ENCODE peak calls at places on chromosomes 7 and 10, in seven cellular contexts. B is CD8-positive, alpha-beta T cell; U is dorsolateral prefrontal cortex; O is HFF-Myc; G is epithelial cell of esophagus; T is AG09319; E is HL-60. M is an unnamed sample.
A peak's percentile ranks its signal among the peaks of the same experiment; 100 is the strongest.

GRCh38 chr10:8044908-8045727 is 9.4 kb upstream of the GATA3 start:
- DNase-seq in B (no peak), U (no peak), O (no peak), G (no peak), T (no peak), E (no peak), M (no peak)

GRCh38 chr10:29329420-29329819 is 40.5 kb downstream of the LYZL1 start:
- DNase-seq in B (no peak), U (no peak), O (no peak), G (no peak), T (no peak), E (no peak), M (no peak)

GRCh38 chr7:28483868-28484267 is 71.5 kb downstream of the CREB5 start:
- DNase-seq in B (no peak), U (no peak), O (peak; percentile 24), G (peak; percentile 34), T (peak; percentile 15), E (no peak), M (no peak)

GRCh38 chr7:1230411-1231213 is 2.1 kb upstream of the UNCX start:
- DNase-seq in B (no peak), U (no peak), O (no peak), G (no peak), T (no peak), E (no peak), M (no peak)

GRCh38 chr7:37705976-37706375 is 22.4 kb downstream of the GPR141 start:
- DNase-seq in B (no peak), U (no peak), O (no peak), G (no peak), T (no peak), E (no peak), M (no peak)

GRCh38 chr7:11213246-11213645 is 239.6 kb downstream of the PHF14 start:
- DNase-seq in B (no peak), U (no peak), O (no peak), G (no peak), T (no peak), E (no peak), M (no peak)

GRCh38 chr7:8184241-8184640 is 77.7 kb downstream of the ICA1 start:
- DNase-seq in B (no peak), U (no peak), O (no peak), G (no peak), T (no peak), E (no peak), M (no peak)

GRCh38 chr7:129803546-129804081 is 149.1 kb downstream of the UBE2H start:
- DNase-seq in B (no peak), U (no peak), O (no peak), G (no peak), T (no peak), E (no peak), M (no peak)

GRCh38 chr10:11176746-11177145 is 159.1 kb downstream of the CELF2 start:
- DNase-seq in B (no peak), U (no peak), O (no peak), G (no peak), T (no peak), E (peak; percentile 45), M (no peak)

GRCh38 chr10:59628456-59628855 is 81.2 kb downstream of the SLC16A9 start:
- DNase-seq in B (no peak), U (no peak), O (no peak), G (peak; percentile 61), T (no peak), E (no peak), M (no peak)

GRCh38 chr10:88254091-88254490 is 329.0 kb downstream of the RNLS start:
- DNase-seq in B (no peak), U (no peak), O (peak; percentile 50), G (peak; percentile 91), T (peak; percentile 35), E (no peak), M (no peak)

GRCh38 chr7:4711093-4711492 is 29.0 kb downstream of the FOXK1 start:
- DNase-seq in B (no peak), U (no peak), O (no peak), G (no peak), T (no peak), E (no peak), M (no peak)

GRCh38 chr7:4711634-4712033 is 29.5 kb downstream of the FOXK1 start:
- DNase-seq in B (no peak), U (no peak), O (no peak), G (no peak), T (no peak), E (no peak), M (no peak)

GRCh38 chr7:4707980-4708411 is 25.9 kb downstream of the FOXK1 start:
- DNase-seq in B (no peak), U (no peak), O (no peak), G (no peak), T (no peak), E (no peak), M (no peak)

GRCh38 chr7:4707134-4707651 is 25.1 kb downstream of the FOXK1 start:
- DNase-seq in B (no peak), U (no peak), O (no peak), G (no peak), T (no peak), E (no peak), M (no peak)

DNA sequence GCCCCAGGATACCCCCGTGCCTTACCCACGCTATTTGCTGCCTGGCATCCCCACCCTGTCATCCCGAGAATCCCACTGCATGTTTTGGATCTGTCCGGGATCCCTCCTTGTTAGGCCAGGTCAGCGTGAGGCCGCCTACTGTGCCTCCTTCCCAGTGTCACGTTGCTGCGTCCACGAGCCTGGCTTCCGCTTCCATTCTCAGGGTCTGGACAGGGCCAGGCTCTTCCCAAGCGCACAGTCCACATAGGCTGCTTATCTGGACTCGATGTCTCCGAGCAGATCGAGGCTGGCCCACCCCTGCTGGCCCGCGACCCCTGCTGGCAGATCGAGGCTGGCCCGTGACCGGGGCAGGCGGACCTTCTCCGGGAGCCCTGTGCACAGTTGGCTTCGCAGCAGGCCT is 27.1 kb downstream of the FOXK1 start:
- DNase-seq in B (no peak), U (no peak), O (no peak), G (no peak), T (no peak), E (no peak), M (no peak)
- TF ChIP-seq CTCF in B (no peak), U (no peak), O (no peak), G (no peak), T (no peak), E (no peak), M (no peak)

DNA sequence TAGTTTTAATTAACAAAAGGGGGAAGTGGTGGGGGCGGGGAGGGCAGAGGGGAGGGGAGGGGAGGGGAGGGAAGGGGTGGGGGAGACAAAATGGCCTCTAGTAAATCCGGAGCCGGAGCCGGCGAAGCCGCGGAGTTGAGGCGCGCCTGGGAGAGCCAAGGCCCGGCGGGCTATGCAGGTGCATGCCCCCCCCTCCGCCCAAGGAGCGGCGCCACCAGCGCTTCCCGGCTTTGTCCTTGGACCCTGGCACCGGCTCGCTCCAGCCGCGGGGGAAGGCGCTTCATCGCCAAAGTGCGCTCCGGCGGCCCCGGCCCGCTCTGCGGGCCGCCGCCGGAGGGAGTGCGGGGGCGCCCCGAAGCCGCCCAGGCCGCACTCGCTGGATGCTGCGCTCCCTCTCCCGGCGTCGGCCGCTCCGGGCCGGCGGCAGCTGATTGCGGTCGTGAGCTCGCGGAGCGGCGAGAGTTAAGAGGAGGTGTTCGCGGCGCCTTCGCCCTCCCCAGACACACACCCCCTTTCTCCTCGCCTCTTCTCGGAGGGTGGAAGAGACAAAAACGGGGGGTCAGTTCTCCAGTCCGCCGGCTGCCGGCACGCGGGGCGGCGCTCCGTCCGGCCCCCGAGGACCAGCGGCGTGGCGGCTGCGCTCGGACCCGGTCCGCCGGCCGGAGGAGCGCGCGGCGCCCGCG is at the start of gene LRRC4:
- DNase-seq in B (no peak), U (no peak), O (no peak), G (peak; percentile 60), T (peak; percentile 10), E (peak; percentile 52), M (no peak)
- TF ChIP-seq CTCF in B (no peak), U (no peak), O (no peak), G (no peak), T (peak; percentile 12), E (no peak), M (no peak)

GRCh38 chr7:34493752-34494151 is 164.3 kb upstream of the NPSR1 start:
- DNase-seq in B (no peak), U (no peak), O (no peak), G (no peak), T (no peak), E (no peak), M (no peak)

GRCh38 chr7:34491899-34492298 is 166.1 kb upstream of the NPSR1 start:
- DNase-seq in B (no peak), U (no peak), O (no peak), G (peak; percentile 60), T (no peak), E (no peak), M (no peak)

GRCh38 chr7:34501161-34501560 is 156.9 kb upstream of the NPSR1 start:
- DNase-seq in B (no peak), U (no peak), O (no peak), G (no peak), T (no peak), E (no peak), M (no peak)

DNA sequence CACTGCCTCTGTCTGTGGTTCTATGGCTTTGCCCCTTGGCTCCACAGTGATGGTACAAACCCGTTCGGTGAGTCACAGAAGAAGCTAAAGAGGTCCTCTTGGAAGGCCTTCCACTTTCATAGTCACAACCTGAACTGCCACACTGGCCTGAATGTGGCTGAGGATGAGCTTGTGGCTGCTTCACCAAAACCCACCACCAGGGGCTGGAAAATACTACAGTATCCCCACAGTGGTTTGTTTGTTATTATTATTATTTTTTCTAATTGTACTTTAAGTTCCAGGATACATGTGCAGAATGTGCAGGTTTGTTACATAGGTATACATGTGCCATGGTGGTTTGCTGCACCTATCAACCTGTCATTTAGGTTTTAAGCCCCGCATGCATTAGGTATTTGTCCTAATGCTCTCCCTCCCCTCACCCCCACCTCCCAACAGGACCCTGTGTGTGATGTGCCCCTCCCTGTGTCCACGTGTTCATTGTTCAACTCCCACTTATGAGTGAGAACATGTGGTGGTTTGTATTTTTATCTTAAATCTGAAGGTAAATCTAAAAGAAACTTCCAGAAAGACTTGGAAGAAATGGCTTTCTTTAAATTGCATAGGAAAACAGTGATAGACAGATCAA is 160.8 kb upstream of the NPSR1 start:
- DNase-seq in B (no peak), U (no peak), O (no peak), G (peak; percentile 26), T (no peak), E (no peak), M (no peak)
- TF ChIP-seq CTCF in B (no peak), U (no peak), O (peak; percentile 31), G (peak; percentile 41), T (no peak), E (no peak), M (no peak)

GRCh38 chr7:2761801-2762497 is 73.9 kb downstream of the AMZ1 start:
- DNase-seq in B (no peak), U (no peak), O (no peak), G (no peak), T (no peak), E (no peak), M (no peak)

GRCh38 chr7:2759736-2760097 is 71.7 kb downstream of the AMZ1 start:
- DNase-seq in B (no peak), U (peak; percentile 82), O (no peak), G (no peak), T (no peak), E (no peak), M (no peak)

GRCh38 chr7:2761131-2761624 is 73.2 kb downstream of the AMZ1 start:
- DNase-seq in B (no peak), U (no peak), O (no peak), G (no peak), T (no peak), E (no peak), M (no peak)

GRCh38 chr7:2758673-2759603 is 70.9 kb downstream of the AMZ1 start:
- DNase-seq in B (no peak), U (no peak), O (no peak), G (peak; percentile 44), T (no peak), E (no peak), M (no peak)

GRCh38 chr7:2760098-2760889 is 72.3 kb downstream of the AMZ1 start:
- DNase-seq in B (no peak), U (no peak), O (no peak), G (peak; percentile 63), T (no peak), E (peak; percentile 60), M (no peak)
- TF ChIP-seq CTCF in B (no peak), U (no peak), O (peak; percentile 60), G (peak; percentile 57), T (peak; percentile 39), E (peak; percentile 47), M (no peak)